ENCODE peak calls at places on chromosomes 12 and 14, in four cellular contexts. One of them, this sample, is unnamed.
A peak's percentile ranks its signal among the peaks of the same experiment; 100 is the strongest.

GRCh38 chr12:113039911-113040425 is 16.6 kb upstream of the DTX1 start:
- DNase-seq in A549: no peak
- DNase-seq in GM12892: no peak
- DNase-seq in erythroblast: no peak
- DNase-seq in this sample: no peak

GRCh38 chr12:124321040-124321481 is 26.2 kb downstream of the RFLNA start:
- DNase-seq in erythroblast: peak; percentile 29
- DNase-seq in GM12892: peak; percentile 81
- DNase-seq in A549: peak; percentile 71
- DNase-seq in this sample: peak; percentile 80

GRCh38 chr14:68576031-68576430 is 216.8 kb downstream of the ZFP36L1 start:
- DNase-seq in erythroblast: no peak
- DNase-seq in GM12892: no peak
- DNase-seq in A549: no peak
- DNase-seq in this sample: no peak

GRCh38 chr14:53696217-53696965 is 260.2 kb downstream of the BMP4 start:
- DNase-seq in GM12892: no peak
- DNase-seq in A549: no peak
- DNase-seq in erythroblast: no peak
- DNase-seq in this sample: no peak

GRCh38 chr12:82474181-82474797 is 116.0 kb downstream of the METTL25 start:
- DNase-seq in A549: no peak
- DNase-seq in GM12892: no peak
- DNase-seq in erythroblast: no peak
- DNase-seq in this sample: no peak

GRCh38 chr12:25433024-25433423 is 120.1 kb downstream of the LMNTD1 start:
- DNase-seq in erythroblast: no peak
- DNase-seq in A549: no peak
- DNase-seq in GM12892: no peak
- DNase-seq in this sample: no peak

GRCh38 chr14:65446159-65446558 is 33.6 kb downstream of the FUT8 start:
- DNase-seq in GM12892: no peak
- DNase-seq in A549: no peak
- DNase-seq in erythroblast: no peak
- DNase-seq in this sample: no peak

GRCh38 chr12:111066744-111067437 is 146.5 kb upstream of the MYL2 start:
- DNase-seq in erythroblast: peak; percentile 8
- DNase-seq in GM12892: no peak
- DNase-seq in A549: peak; percentile 44
- DNase-seq in this sample: peak; percentile 33

GRCh38 chr12:70557583-70558263 is 79.5 kb downstream of the PTPRB start:
- DNase-seq in erythroblast: no peak
- DNase-seq in GM12892: no peak
- DNase-seq in A549: no peak
- DNase-seq in this sample: no peak
- TF ChIP-seq POLR2A in erythroblast: no peak
- TF ChIP-seq POLR2A in GM12892: no peak
- TF ChIP-seq POLR2A in A549: no peak
- TF ChIP-seq POLR2A in this sample: no peak

GRCh38 chr12:6827982-6828670 is at the start of gene P3H3:
- DNase-seq in erythroblast: no peak
- DNase-seq in A549: peak; percentile 65
- DNase-seq in GM12892: no peak
- DNase-seq in this sample: peak; percentile 77
- TF ChIP-seq POLR2A in erythroblast: no peak
- TF ChIP-seq POLR2A in A549: no peak
- TF ChIP-seq POLR2A in GM12892: no peak
- TF ChIP-seq POLR2A in this sample: peak; percentile 33

DNA sequence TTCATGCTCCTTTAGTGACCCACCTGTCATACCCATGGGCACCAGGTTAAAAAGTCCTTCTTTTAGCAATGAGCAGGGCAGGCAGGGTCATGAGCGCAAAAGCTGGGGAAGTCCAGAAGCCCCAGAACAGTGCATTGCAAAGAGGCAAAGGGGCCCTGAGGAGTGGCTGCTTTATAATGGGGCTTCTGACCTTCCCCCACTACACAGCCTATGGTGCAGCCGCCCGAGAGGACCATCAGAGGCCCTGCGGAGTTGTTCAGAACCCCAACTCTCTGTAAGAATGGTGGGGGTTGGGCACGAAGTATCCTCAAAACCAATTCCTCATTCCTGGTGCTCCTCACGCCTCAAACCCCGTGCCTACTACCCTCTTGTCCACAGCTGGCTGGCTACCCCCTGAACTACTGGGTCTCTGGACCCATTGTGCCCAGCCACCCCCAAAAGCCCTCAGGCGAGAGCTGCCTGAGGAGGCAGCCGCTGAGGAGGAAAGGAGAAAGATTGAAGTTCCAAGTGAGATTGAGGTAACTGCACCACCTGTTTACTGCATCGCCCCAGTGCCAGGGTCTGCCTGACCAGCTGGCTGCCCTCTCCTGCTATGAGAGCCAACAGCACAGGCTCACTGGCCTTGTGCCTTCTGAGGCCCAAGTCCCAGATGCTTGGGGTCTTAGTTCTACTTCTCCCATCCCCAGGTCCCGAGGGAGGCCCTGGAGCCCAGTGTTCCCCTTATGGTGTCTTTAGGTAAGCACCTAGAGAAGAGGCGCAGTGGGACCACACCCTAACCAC is 6.7 kb downstream of the REC8 start:
- DNase-seq in GM12892: no peak
- DNase-seq in A549: no peak
- DNase-seq in erythroblast: no peak
- DNase-seq in this sample: no peak
- TF ChIP-seq POLR2A in GM12892: no peak
- TF ChIP-seq POLR2A in A549: no peak
- TF ChIP-seq POLR2A in erythroblast: no peak
- TF ChIP-seq POLR2A in this sample: no peak

DNA sequence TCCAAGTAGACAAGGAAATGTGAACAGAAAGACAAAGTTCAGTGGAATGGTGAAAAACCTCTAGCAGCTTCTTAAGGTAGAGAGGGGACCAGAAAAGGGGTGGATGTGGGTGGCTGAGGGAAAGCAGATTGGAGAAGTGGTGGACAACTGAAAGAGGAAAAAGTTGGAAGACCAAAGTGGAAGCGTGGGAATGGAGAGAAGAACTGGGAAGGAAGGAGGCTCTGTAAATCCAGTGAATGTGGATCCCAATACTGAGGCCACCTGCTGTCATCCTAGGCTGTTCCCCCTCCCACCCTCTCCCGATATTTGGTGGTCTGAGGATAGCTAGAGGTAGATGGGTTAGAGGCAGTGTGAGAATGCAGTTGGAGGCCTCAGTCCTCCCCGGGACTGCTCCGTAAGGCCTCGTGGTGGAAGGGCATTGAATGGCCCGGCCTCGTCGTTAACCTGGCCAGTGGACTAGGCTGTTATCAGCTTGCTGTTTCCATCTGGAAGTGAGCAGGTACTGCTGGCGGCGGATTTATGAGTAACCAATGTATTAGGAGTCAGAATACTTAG is 822 bp upstream of the POU6F1 start:
- DNase-seq in GM12892: no peak
- DNase-seq in A549: no peak
- DNase-seq in erythroblast: peak; percentile 32
- DNase-seq in this sample: no peak
- TF ChIP-seq POLR2A in GM12892: no peak
- TF ChIP-seq POLR2A in A549: no peak
- TF ChIP-seq POLR2A in erythroblast: no peak
- TF ChIP-seq POLR2A in this sample: no peak